ENCODE peak calls at places on chromosomes 4 and X, in five cellular contexts. One of them, this sample, is unnamed.

GRCh38 chr4:86961103-86961502 is 26.3 kb downstream of the AFF1 start:
- DNase-seq in activated CD4-positive, CD25-positive, alpha-beta regulatory T cell treated with anti-CD3 and anti-CD28 coated beads, Interleukin-2, amount 50 U/mL, for 72 hours: no peak
- DNase-seq in glutamatergic neuron: no peak
- DNase-seq in naive B cell: peak; percentile 33
- DNase-seq in uterus: no peak
- DNase-seq in this sample: no peak

GRCh38 chr4:181538435-181538834 is 704.8 kb upstream of the TENM3 start:
- DNase-seq in naive B cell: no peak
- DNase-seq in glutamatergic neuron: no peak
- DNase-seq in uterus: no peak
- DNase-seq in activated CD4-positive, CD25-positive, alpha-beta regulatory T cell treated with anti-CD3 and anti-CD28 coated beads, Interleukin-2, amount 50 U/mL, for 72 hours: no peak
- DNase-seq in this sample: no peak

GRCh38 chr4:187993827-187994226 is 1.7 kb upstream of the ZFP42 start:
- DNase-seq in naive B cell: no peak
- DNase-seq in uterus: no peak
- DNase-seq in activated CD4-positive, CD25-positive, alpha-beta regulatory T cell treated with anti-CD3 and anti-CD28 coated beads, Interleukin-2, amount 50 U/mL, for 72 hours: no peak
- DNase-seq in glutamatergic neuron: no peak
- DNase-seq in this sample: no peak

GRCh38 chr4:74547042-74547441 is 102.1 kb downstream of the AREG start:
- DNase-seq in naive B cell: no peak
- DNase-seq in uterus: no peak
- DNase-seq in glutamatergic neuron: no peak
- DNase-seq in activated CD4-positive, CD25-positive, alpha-beta regulatory T cell treated with anti-CD3 and anti-CD28 coated beads, Interleukin-2, amount 50 U/mL, for 72 hours: no peak
- DNase-seq in this sample: no peak

GRCh38 chrX:68826113-68826980 is 2.5 kb upstream of the EFNB1 start:
- DNase-seq in glutamatergic neuron: no peak
- DNase-seq in uterus: no peak
- DNase-seq in naive B cell: no peak
- DNase-seq in activated CD4-positive, CD25-positive, alpha-beta regulatory T cell treated with anti-CD3 and anti-CD28 coated beads, Interleukin-2, amount 50 U/mL, for 72 hours: no peak
- DNase-seq in this sample: no peak

GRCh38 chr4:18961879-18962278 is 940.3 kb upstream of the LCORL start:
- DNase-seq in glutamatergic neuron: no peak
- DNase-seq in uterus: no peak
- DNase-seq in naive B cell: no peak
- DNase-seq in activated CD4-positive, CD25-positive, alpha-beta regulatory T cell treated with anti-CD3 and anti-CD28 coated beads, Interleukin-2, amount 50 U/mL, for 72 hours: no peak
- DNase-seq in this sample: no peak

GRCh38 chr4:166895771-166896170 is 338.5 kb downstream of the SPOCK3 start:
- DNase-seq in activated CD4-positive, CD25-positive, alpha-beta regulatory T cell treated with anti-CD3 and anti-CD28 coated beads, Interleukin-2, amount 50 U/mL, for 72 hours: no peak
- DNase-seq in uterus: no peak
- DNase-seq in glutamatergic neuron: no peak
- DNase-seq in naive B cell: no peak
- DNase-seq in this sample: no peak

GRCh38 chrX:119654112-119654531 is 38.8 kb downstream of the SEPTIN6 start:
- DNase-seq in glutamatergic neuron: no peak
- DNase-seq in naive B cell: no peak
- DNase-seq in uterus: peak; percentile 78
- DNase-seq in activated CD4-positive, CD25-positive, alpha-beta regulatory T cell treated with anti-CD3 and anti-CD28 coated beads, Interleukin-2, amount 50 U/mL, for 72 hours: no peak
- DNase-seq in this sample: peak; percentile 78

GRCh38 chr4:13511101-13511500 is 27.0 kb upstream of the RAB28 start:
- DNase-seq in naive B cell: no peak
- DNase-seq in activated CD4-positive, CD25-positive, alpha-beta regulatory T cell treated with anti-CD3 and anti-CD28 coated beads, Interleukin-2, amount 50 U/mL, for 72 hours: no peak
- DNase-seq in uterus: no peak
- DNase-seq in glutamatergic neuron: no peak
- DNase-seq in this sample: no peak

GRCh38 chrX:13194291-13195103 is 125.4 kb downstream of the ATXN3L start:
- DNase-seq in uterus: no peak
- DNase-seq in naive B cell: no peak
- DNase-seq in activated CD4-positive, CD25-positive, alpha-beta regulatory T cell treated with anti-CD3 and anti-CD28 coated beads, Interleukin-2, amount 50 U/mL, for 72 hours: no peak
- DNase-seq in glutamatergic neuron: no peak
- DNase-seq in this sample: no peak

GRCh38 chr4:2805712-2806391 is 13.0 kb downstream of the SH3BP2 start:
- DNase-seq in uterus: no peak
- DNase-seq in activated CD4-positive, CD25-positive, alpha-beta regulatory T cell treated with anti-CD3 and anti-CD28 coated beads, Interleukin-2, amount 50 U/mL, for 72 hours: no peak
- DNase-seq in naive B cell: no peak
- DNase-seq in glutamatergic neuron: no peak
- DNase-seq in this sample: peak; percentile 57

This sample was measured in ovary.